ENCODE peak calls at places on chromosomes 11 and 22, in nine cellular contexts. B, I, W, C, X, S, K, P and U are unnamed samples.

GRCh38 chr11:29119116-29119515 is 897.7 kb downstream of the KCNA4 start:
- DNase-seq in B (peak; percentile 32), S (no peak), W (no peak), C (no peak), K (no peak), X (no peak), I (no peak), P (no peak), U (peak; percentile 74)

GRCh38 chr11:61377461-61378160 is 14.8 kb upstream of the TMEM216 start:
- DNase-seq in K (no peak), I (no peak), B (peak; percentile 77), X (peak; percentile 42), P (no peak), W (no peak), C (no peak), S (no peak), U (peak; percentile 46)

GRCh38 chr22:45208993-45209838 is 31.5 kb downstream of the KIAA0930 start:
- DNase-seq in S (peak; percentile 4), K (no peak), W (peak; percentile 75), B (peak; percentile 93), X (peak; percentile 54), I (no peak), P (no peak), C (peak; percentile 57), U (peak; percentile 89)

GRCh38 chr11:96213500-96213899 is 129.5 kb downstream of the MAML2 start:
- DNase-seq in C (no peak), B (peak; percentile 94), P (no peak), W (no peak), X (no peak), S (no peak), I (no peak), K (no peak), U (peak; percentile 80)

GRCh38 chr11:86117706-86118050 is 48.8 kb upstream of the PICALM start:
- DNase-seq in P (no peak), S (no peak), B (no peak), W (no peak), X (no peak), C (no peak), K (no peak), I (no peak), U (no peak)

GRCh38 chr22:46293591-46294260 is 2.9 kb upstream of the GTSE1 start:
- DNase-seq in K (no peak), X (peak; percentile 37), B (peak; percentile 75), I (no peak), P (no peak), W (no peak), S (no peak), C (peak; percentile 40), U (peak; percentile 76)

GRCh38 chr11:33893711-33894401 is 2.0 kb upstream of the LMO2 start:
- DNase-seq in B (no peak), C (peak; percentile 86), P (peak; percentile 75), I (no peak), S (peak; percentile 19), W (no peak), K (no peak), X (no peak), U (peak; percentile 8)

GRCh38 chr22:28477556-28477955 is 202.1 kb downstream of the TTC28 start:
- DNase-seq in P (no peak), I (no peak), K (no peak), W (no peak), X (no peak), S (no peak), C (no peak), B (no peak), U (no peak)

GRCh38 chr11:68997124-68997994 is 15.7 kb downstream of the MRGPRF start:
- DNase-seq in S (no peak), I (no peak), W (no peak), C (no peak), B (no peak), K (no peak), X (no peak), P (no peak), U (no peak)

GRCh38 chr11:134978388-134979088 is 566.5 kb upstream of the B3GAT1 start:
- DNase-seq in S (no peak), K (peak; percentile 3), C (no peak), B (no peak), X (no peak), I (no peak), P (no peak), W (peak; percentile 39), U (peak; percentile 9)

GRCh38 chr22:44901301-44901700 is 108.5 kb downstream of the PHF21B start:
- DNase-seq in K (no peak), I (no peak), C (no peak), X (no peak), B (peak; percentile 5), W (no peak), S (no peak), P (no peak), U (peak; percentile 25)

GRCh38 chr11:26188559-26188958 is 143.4 kb upstream of the ANO3 start:
- DNase-seq in B (peak; percentile 55), P (no peak), K (peak; percentile 28), S (no peak), I (no peak), W (no peak), C (no peak), X (no peak), U (peak; percentile 56)

GRCh38 chr22:24230911-24231656 is 13.8 kb downstream of the GGT5 start:
- DNase-seq in S (peak; percentile 34), X (peak; percentile 80), K (peak; percentile 30), W (peak; percentile 88), I (peak; percentile 69), B (no peak), C (peak; percentile 83), P (peak; percentile 80), U (no peak)

GRCh38 chr11:119157088-119157487 is 8.2 kb downstream of the ABCG4 start:
- DNase-seq in P (no peak), K (peak; percentile 48), W (no peak), C (no peak), B (no peak), I (no peak), X (no peak), S (no peak), U (no peak)

GRCh38 chr11:31959711-31960110 is 131.2 kb upstream of the RCN1 start:
- DNase-seq in K (no peak), X (peak; percentile 41), C (no peak), P (no peak), W (no peak), S (no peak), I (no peak), B (peak; percentile 37), U (no peak)

GRCh38 chr11:3614742-3615171 is 27.0 kb downstream of the ART5 start:
- DNase-seq in I (no peak), P (peak; percentile 53), C (peak; percentile 74), B (no peak), K (no peak), S (no peak), X (peak; percentile 25), W (no peak), U (no peak)

GRCh38 chr11:73570415-73571114 is 27.3 kb downstream of the FAM168A start:
- DNase-seq in I (no peak), K (no peak), C (no peak), W (no peak), B (peak; percentile 67), P (no peak), X (no peak), S (no peak), U (peak; percentile 56)

GRCh38 chr22:27262371-27262770 is 539.2 kb downstream of the MN1 start:
- DNase-seq in W (no peak), C (no peak), B (no peak), I (no peak), P (no peak), X (no peak), S (no peak), K (no peak), U (no peak)

GRCh38 chr11:2990617-2991476 is 1.3 kb downstream of the NAP1L4 start:
- DNase-seq in P (peak; percentile 51), I (peak; percentile 44), K (peak; percentile 65), B (no peak), S (no peak), C (peak; percentile 70), W (peak; percentile 46), X (peak; percentile 28), U (no peak)

GRCh38 chr11:65066315-65066714 is 8.0 kb upstream of the NAALADL1 start:
- DNase-seq in X (peak; percentile 30), B (no peak), P (no peak), W (no peak), K (no peak), C (no peak), I (no peak), S (no peak), U (no peak)

GRCh38 chr11:121520243-121521144 is 67.7 kb upstream of the SORL1-AS1 start:
- DNase-seq in C (no peak), X (no peak), S (no peak), K (no peak), I (no peak), P (no peak), B (peak; percentile 92), W (no peak), U (peak; percentile 33)

GRCh38 chr11:21289686-21290085 is 620.3 kb downstream of the NELL1 start:
- DNase-seq in S (no peak), I (no peak), X (peak; percentile 1), K (peak; percentile 7), C (no peak), P (no peak), B (no peak), W (peak; percentile 34), U (no peak)